ENCODE peak calls at places on chromosomes 13 and 19, in seven cellular contexts. R, I, O, V, G, N and Z are unnamed samples.

GRCh38 chr13:76677047-76677446 is 209.2 kb downstream of the KCTD12 start:
- DNase-seq in O (no peak), V (peak; percentile 14), R (no peak), N (no peak), I (peak; percentile 40), G (peak; percentile 59), Z (peak; percentile 74)

GRCh38 chr13:97205971-97206370 is 16.2 kb upstream of the MBNL2 start:
- DNase-seq in N (no peak), V (no peak), I (no peak), R (no peak), G (no peak), O (no peak), Z (no peak)

GRCh38 chr13:32535140-32535539 is 3.5 kb downstream of the N4BP2L2 start:
- DNase-seq in N (no peak), V (no peak), O (no peak), I (no peak), G (no peak), R (no peak), Z (no peak)

GRCh38 chr13:46321494-46322225 is 65.4 kb downstream of the RUBCNL start:
- DNase-seq in N (peak; percentile 39), G (peak; percentile 61), O (peak; percentile 47), V (no peak), I (peak; percentile 29), R (peak; percentile 68), Z (peak; percentile 36)

GRCh38 chr19:3549816-3550215 is 7.6 kb downstream of the MFSD12 start:
- DNase-seq in I (no peak), N (no peak), G (no peak), R (no peak), V (no peak), O (no peak), Z (no peak)

GRCh38 chr13:66200555-66200954 is 1029.6 kb downstream of the PCDH9 start:
- DNase-seq in G (no peak), I (no peak), N (no peak), O (no peak), V (no peak), R (no peak), Z (no peak)

GRCh38 chr13:89150362-89150761 is 1479.2 kb downstream of the SLITRK5 start:
- DNase-seq in N (no peak), I (no peak), O (no peak), G (no peak), V (no peak), R (no peak), Z (no peak)

GRCh38 chr19:19224852-19225494 is 13.2 kb downstream of the NCAN start:
- DNase-seq in V (no peak), I (peak; percentile 48), O (peak; percentile 79), N (peak; percentile 85), R (peak; percentile 82), G (peak; percentile 10), Z (peak; percentile 50)

GRCh38 chr13:40813662-40814454 is 24.4 kb downstream of the SLC25A15 start:
- DNase-seq in I (no peak), G (no peak), N (no peak), V (no peak), O (no peak), R (no peak), Z (no peak)

GRCh38 chr13:26477681-26478080 is 79.8 kb upstream of the WASF3 start:
- DNase-seq in N (no peak), O (no peak), I (no peak), R (no peak), V (no peak), G (no peak), Z (no peak)

GRCh38 chr13:102234618-102235017 is 167.2 kb downstream of the FGF14 start:
- DNase-seq in G (no peak), N (no peak), I (no peak), R (no peak), V (no peak), O (no peak), Z (no peak)

GRCh38 chr13:27034678-27035111 is 136.9 kb downstream of the USP12 start:
- DNase-seq in N (no peak), O (no peak), V (no peak), G (no peak), R (no peak), I (no peak), Z (no peak)

GRCh38 chr13:89852570-89852969 is 1494.9 kb upstream of the MIR17HG start:
- DNase-seq in O (no peak), V (no peak), R (no peak), N (no peak), I (no peak), G (no peak), Z (no peak)

GRCh38 chr13:108427355-108427754 is 157.8 kb downstream of the TNFSF13B start:
- DNase-seq in V (no peak), G (no peak), O (no peak), R (no peak), I (no peak), N (no peak), Z (no peak)

GRCh38 chr13:31166591-31166990 is 4.9 kb upstream of the HSPH1 start:
- DNase-seq in R (no peak), I (no peak), V (no peak), G (no peak), O (no peak), N (no peak), Z (no peak)

GRCh38 chr13:99687728-99688397 is 186.6 kb downstream of the TM9SF2 start:
- DNase-seq in G (no peak), I (no peak), O (no peak), R (no peak), V (no peak), N (no peak), Z (no peak)

GRCh38 chr13:32863596-32863995 is 152.6 kb upstream of the KL start:
- DNase-seq in R (no peak), I (no peak), O (peak; percentile 72), N (no peak), G (no peak), V (no peak), Z (no peak)

GRCh38 chr13:73096173-73097117 is 37.6 kb downstream of the KLF5 start:
- DNase-seq in N (no peak), O (peak; percentile 45), G (no peak), R (no peak), V (no peak), I (no peak), Z (no peak)

GRCh38 chr13:109160357-109160756 is 530.9 kb downstream of the MYO16 start:
- DNase-seq in O (no peak), R (no peak), I (no peak), V (no peak), G (no peak), N (no peak), Z (no peak)

GRCh38 chr19:39303373-39304184 is 7.4 kb downstream of the IFNL1 start:
- DNase-seq in V (no peak), I (no peak), O (no peak), N (no peak), R (no peak), G (no peak), Z (no peak)

GRCh38 chr13:110628477-110628793 is 13.1 kb downstream of the NAXD start:
- DNase-seq in O (no peak), I (peak; percentile 37), G (no peak), R (peak; percentile 69), V (no peak), N (no peak), Z (no peak)

GRCh38 chr19:38031423-38031770 is 124.4 kb downstream of the SIPA1L3 start:
- DNase-seq in I (no peak), O (no peak), R (no peak), G (no peak), V (no peak), N (no peak), Z (no peak)

GRCh38 chr19:47253467-47253881 is 2.9 kb upstream of the CCDC9 start:
- DNase-seq in I (no peak), G (no peak), R (no peak), N (no peak), V (no peak), O (no peak), Z (no peak)
- H3K4me1 ChIP-seq in I (peaks cover 7% of the 10 kb centered on the region), G (peaks cover 16% of the 10 kb centered on the region), R (peaks cover 10% of the 10 kb centered on the region), N (peaks cover 31% of the 10 kb centered on the region), V (peaks cover 10% of the 10 kb centered on the region), O (peaks cover 15% of the 10 kb centered on the region), Z (peaks cover 17% of the 10 kb centered on the region)

DNA sequence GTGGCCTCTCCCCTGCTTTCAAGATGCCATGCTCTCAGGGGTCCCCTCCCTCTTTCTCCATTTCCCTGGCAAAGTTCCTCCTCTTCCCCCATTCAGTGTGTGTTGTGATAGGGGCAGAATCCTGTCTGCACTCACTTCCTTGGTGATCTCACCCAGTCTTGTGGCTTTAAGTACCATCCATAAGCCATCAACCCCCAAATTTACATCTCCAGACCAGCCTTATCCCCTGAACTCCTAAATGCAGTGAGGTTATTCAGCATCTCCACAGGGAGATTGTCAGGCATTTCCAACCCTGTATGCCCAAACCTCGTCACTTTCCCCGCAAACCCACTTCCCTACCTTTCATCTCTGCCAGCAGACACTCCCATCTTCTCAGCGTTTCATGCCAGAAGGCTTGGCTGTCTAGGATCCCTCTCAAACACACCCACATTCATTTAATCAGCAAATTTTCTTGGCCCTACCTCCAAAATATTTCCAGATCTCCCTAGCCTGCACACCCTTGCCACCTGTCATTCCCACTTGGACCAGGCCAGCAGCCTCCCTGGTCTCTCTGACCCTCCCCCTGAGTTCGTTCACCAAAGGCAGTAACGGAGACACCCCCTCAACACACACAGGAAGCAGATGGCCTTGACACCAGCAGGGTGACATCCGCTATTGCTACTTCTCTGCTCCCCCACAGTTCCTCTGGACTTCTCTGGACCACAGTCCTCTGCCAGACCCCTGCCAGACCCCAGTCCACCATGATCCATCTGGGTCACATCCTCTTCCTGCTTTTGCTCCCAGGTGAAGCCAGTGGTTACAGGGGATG is at the start of gene HCST:
- DNase-seq in R (no peak), N (no peak), O (no peak), I (no peak), G (no peak), V (no peak), Z (no peak)
- H3K4me3 ChIP-seq in R (no peak within 1 kb of the TSS), N (peak within 1 kb of the TSS; percentile 53), O (no peak within 1 kb of the TSS), I (no peak within 1 kb of the TSS), G (peak within 1 kb of the TSS; percentile 80), V (no peak within 1 kb of the TSS), Z (peak within 1 kb of the TSS; percentile 11)

GRCh38 chr19:54160182-54160811 is 776 bp upstream of the LENG1 start:
- DNase-seq in R (no peak), I (peak; percentile 57), O (peak; percentile 36), G (no peak), V (no peak), N (no peak), Z (no peak)
- TF ChIP-seq POLR2A in R (no peak), I (peak; percentile 64), O (no peak), G (no peak), V (no peak), N (no peak), Z (no peak)

GRCh38 chr19:48636859-48637448 is at the start of gene DBP:
- DNase-seq in V (no peak), N (no peak), I (peak; percentile 77), G (no peak), O (peak; percentile 83), R (no peak), Z (peak; percentile 73)
- H3K4me1 ChIP-seq in V (peaks cover 41% of the 10 kb centered on the region), N (peaks cover 29% of the 10 kb centered on the region), I (peaks cover 13% of the 10 kb centered on the region), G (peaks cover 47% of the 10 kb centered on the region), O (peaks cover 47% of the 10 kb centered on the region), R (peaks cover 34% of the 10 kb centered on the region), Z (peaks cover 16% of the 10 kb centered on the region)

GRCh38 chr19:12141405-12141736 is 1.2 kb upstream of the ZNF20 start:
- DNase-seq in V (no peak), G (no peak), N (no peak), O (no peak), I (no peak), R (no peak), Z (no peak)
- H3K4me3 ChIP-seq in V (no peak overlapping the region), G (no peak overlapping the region), N (no peak overlapping the region), O (no peak overlapping the region), I (no peak overlapping the region), R (no peak overlapping the region), Z (no peak overlapping the region)